ENCODE peak calls at places on chromosomes 16 and 17, in ten cellular contexts. Q is breast epithelium; N is right atrium auricular region; H is PC-9; T is small intestine; K is pancreas; W is cardiac muscle cell; V is neuronal stem cell; M is heart left ventricle; Y is CD8-positive, alpha-beta T cell. G is an unnamed sample. For H3K36me3 and H3K27me3, the result is how much of the 10 kb centered on the place peaks cover.

GRCh38 chr16:2990891-2991290 is 10.6 kb upstream of the PKMYT1 start:
- DNase-seq in Q (no peak), N (no peak), H (no peak), T (no peak), K (no peak), W (no peak), V (no peak), M (no peak), Y (no peak), G (no peak)

GRCh38 chr17:66548158-66548557 is 245.7 kb downstream of the PRKCA start:
- DNase-seq in Q (no peak), N (no peak), H (no peak), T (peak), K (no peak), W (no peak), V (no peak), M (no peak), Y (peak), G (no peak)

GRCh38 chr17:77825621-77826020 is 132.9 kb upstream of the TNRC6C start:
- DNase-seq in Q (no peak), N (no peak), H (no peak), T (no peak), K (no peak), W (no peak), V (no peak), M (no peak), Y (no peak), G (no peak)

GRCh38 chr16:9526791-9527190 is 435.3 kb downstream of the HAPSTR1 start:
- DNase-seq in Q (no peak), N (no peak), H (no peak), T (no peak), K (no peak), W (no peak), V (no peak), M (no peak), Y (no peak), G (no peak)

GRCh38 chr17:40553694-40554534 is 11.4 kb downstream of the CCR7 start:
- DNase-seq in Q (peak), N (peak), H (no peak), T (peak), K (peak), W (no peak), V (no peak), M (peak), Y (no peak), G (no peak)

GRCh38 chr17:50122945-50123344 is 7.0 kb downstream of the SAMD14 start:
- DNase-seq in Q (no peak), N (no peak), H (no peak), T (no peak), K (no peak), W (no peak), V (no peak), M (no peak), Y (no peak), G (no peak)

GRCh38 chr17:77704048-77704815 is 254.3 kb upstream of the TNRC6C start:
- DNase-seq in Q (no peak), N (no peak), H (no peak), T (no peak), K (no peak), W (no peak), V (no peak), M (no peak), Y (no peak), G (no peak)

GRCh38 chr16:11755022-11755760 is 12.5 kb upstream of the TXNDC11 start:
- DNase-seq in Q (no peak), N (no peak), H (no peak), T (no peak), K (no peak), W (no peak), V (no peak), M (no peak), Y (no peak), G (no peak)

GRCh38 chr16:1752853-1753252 is 18.5 kb downstream of the NME3 start:
- DNase-seq in Q (no peak), N (no peak), H (no peak), T (no peak), K (no peak), W (no peak), V (no peak), M (no peak), Y (no peak), G (no peak)

GRCh38 chr17:17235212-17236174 is 1.5 kb downstream of the FLCN start:
- DNase-seq in Q (no peak), N (no peak), H (no peak), T (peak), K (no peak), W (peak), V (no peak), M (no peak), Y (no peak), G (no peak)

GRCh38 chr16:14007460-14007859 is 63.7 kb upstream of the MRTFB start:
- DNase-seq in Q (no peak), N (no peak), H (no peak), T (no peak), K (no peak), W (no peak), V (no peak), M (no peak), Y (no peak), G (no peak)

GRCh38 chr17:16994626-16995025 is 22.7 kb upstream of the TNFRSF13B start:
- DNase-seq in Q (no peak), N (no peak), H (no peak), T (no peak), K (no peak), W (no peak), V (no peak), M (no peak), Y (no peak), G (no peak)

DNA sequence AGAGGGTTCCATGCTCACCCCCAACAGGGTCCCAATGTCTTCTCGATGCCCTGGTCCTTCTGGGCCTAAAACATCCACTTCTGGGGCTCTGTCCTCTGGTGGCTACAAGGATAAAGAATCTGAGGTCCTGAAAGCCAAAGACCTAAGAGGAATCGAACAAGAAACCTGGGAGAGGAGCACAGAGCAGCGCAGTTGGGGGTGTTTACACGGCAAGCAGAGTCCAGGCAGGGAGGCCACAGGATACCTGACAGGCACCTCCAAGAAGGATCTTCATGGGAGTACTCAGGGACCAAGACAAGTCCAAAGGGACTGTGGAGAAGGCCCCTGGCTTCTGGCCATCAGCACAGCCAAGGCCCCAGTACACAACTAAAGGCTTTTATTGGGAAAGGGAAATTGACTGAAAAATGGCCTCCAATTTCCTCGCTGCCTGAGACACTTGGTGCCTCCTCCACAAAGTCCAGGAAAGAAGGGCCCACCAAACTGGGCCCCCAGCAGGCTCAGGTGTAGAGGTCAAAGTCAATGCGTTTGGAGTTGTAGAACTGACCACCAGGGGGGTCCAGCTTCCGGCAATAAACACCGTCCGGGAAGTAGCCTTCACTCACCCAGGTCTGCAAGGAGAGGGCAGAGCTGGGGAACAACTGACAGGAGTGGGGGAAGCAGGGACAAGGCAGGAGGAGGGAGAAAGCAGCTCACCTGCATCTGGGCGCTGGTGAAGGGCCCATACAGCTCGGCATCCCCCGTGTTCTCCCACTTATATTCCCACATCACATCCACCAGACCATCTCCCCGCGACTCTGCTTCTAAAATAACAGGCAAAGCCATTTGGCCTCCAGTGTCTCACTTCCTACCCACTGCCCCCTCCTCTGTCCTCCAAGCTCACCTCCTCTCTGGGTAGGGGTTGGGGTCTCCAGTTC is 2.4 kb downstream of the CD2BP2 start:
- DNase-seq in Q (no peak), N (no peak), H (no peak), T (no peak), K (peak), W (no peak), V (no peak), M (no peak), Y (no peak), G (no peak)
- H3K4me3 ChIP-seq in Q (no peak), N (no peak), H (no peak), T (no peak), K (no peak), W (no peak), V (no peak), M (no peak), Y (no peak), G (no peak)

GRCh38 chr17:7306911-7307685 is at the start of gene EIF5A:
- DNase-seq in Q (peak), N (peak), H (peak), T (peak), K (peak), W (peak), V (peak), M (peak), Y (peak), G (peak)

GRCh38 chr17:7311110-7311698 is 3.8 kb downstream of the EIF5A start:
- DNase-seq in Q (no peak), N (no peak), H (no peak), T (no peak), K (no peak), W (no peak), V (no peak), M (no peak), Y (no peak), G (no peak)

GRCh38 chr17:7309628-7310027 is 2.2 kb downstream of the EIF5A start:
- DNase-seq in Q (no peak), N (no peak), H (no peak), T (no peak), K (no peak), W (no peak), V (no peak), M (no peak), Y (no peak), G (no peak)

GRCh38 chr17:7307686-7308624 is 527 bp downstream of the EIF5A start:
- DNase-seq in Q (peak), N (no peak), H (no peak), T (peak), K (peak), W (peak), V (no peak), M (peak), Y (peak), G (peak)

GRCh38 chr17:7308625-7309433 is 1.4 kb downstream of the EIF5A start:
- DNase-seq in Q (peak), N (peak), H (peak), T (peak), K (peak), W (peak), V (no peak), M (peak), Y (peak), G (peak)
- H3K36me3 ChIP-seq in Q (under half), N (under half), H (under half), T (under half), K (under half), W (under half), V (under half), M (under half), Y (under half), G (under half)

GRCh38 chr16:82544378-82544777 is 82.4 kb upstream of the CDH13 start:
- DNase-seq in Q (no peak), N (no peak), H (no peak), T (no peak), K (no peak), W (no peak), V (no peak), M (no peak), Y (no peak), G (no peak)
- H3K27me3 ChIP-seq in Q (under half), N (under half), H (under half), T (under half), K (under half), W (under half), V (under half), M (under half), Y (under half), G (under half)

GRCh38 chr17:42274273-42274542 is 2.0 kb downstream of the STAT5B start:
- DNase-seq in Q (peak), N (no peak), H (no peak), T (no peak), K (no peak), W (no peak), V (no peak), M (no peak), Y (no peak), G (no peak)
- H3K4me3 ChIP-seq in Q (peak), N (no peak), H (peak), T (no peak), K (no peak), W (peak), V (peak), M (peak), Y (peak), G (peak)

GRCh38 chr16:69319826-69320730 is 8.9 kb downstream of the VPS4A start:
- DNase-seq in Q (no peak), N (no peak), H (no peak), T (no peak), K (no peak), W (no peak), V (no peak), M (peak), Y (no peak), G (no peak)
- H3K36me3 ChIP-seq in Q (under half), N (half or more), H (under half), T (under half), K (half or more), W (half or more), V (half or more), M (half or more), Y (half or more), G (half or more)

DNA sequence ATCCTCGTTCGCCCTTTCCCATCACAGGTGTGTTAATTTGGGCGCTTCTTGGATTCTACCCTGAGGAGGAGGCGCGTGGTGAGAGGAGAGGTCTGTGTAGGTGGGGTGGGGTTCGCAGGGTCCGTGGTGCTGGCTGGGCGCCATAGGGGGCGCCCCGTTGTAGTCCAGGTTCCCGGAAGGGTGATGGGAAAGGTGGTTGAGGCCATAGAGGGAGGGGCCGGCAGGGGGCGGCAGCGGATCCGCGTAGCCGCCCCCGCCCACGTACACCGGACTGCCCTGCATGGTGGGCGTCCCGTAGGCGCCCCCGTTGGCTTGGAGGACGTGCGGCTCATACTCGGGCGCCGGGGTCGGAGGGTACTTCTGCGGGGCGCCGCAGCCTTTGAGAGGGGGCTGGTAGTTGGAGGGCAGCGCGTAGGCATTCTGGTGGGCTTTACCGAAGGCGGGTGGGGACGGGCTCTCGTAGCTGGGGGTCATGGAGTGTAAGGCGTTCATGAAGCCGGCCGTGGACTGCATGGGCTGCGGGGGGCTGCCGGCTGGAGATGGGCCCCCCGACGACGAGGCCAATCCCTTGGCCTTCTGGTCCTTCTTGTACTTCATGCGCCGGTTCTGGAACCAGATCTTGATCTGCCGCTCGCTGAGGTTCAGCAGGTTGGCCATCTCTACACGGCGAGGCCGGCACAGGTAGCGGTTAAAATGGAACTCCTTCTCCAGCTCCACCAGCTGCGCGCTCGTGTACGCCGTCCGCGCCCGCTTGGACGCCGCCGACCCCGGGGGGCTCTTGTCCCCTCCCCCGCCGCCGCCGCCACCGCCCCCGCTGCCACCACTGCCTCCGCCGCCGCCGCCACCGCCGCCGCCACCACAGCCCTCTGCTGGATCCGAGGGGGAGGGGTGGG is 5.7 kb upstream of the HOXB2 start:
- DNase-seq in Q (no peak), N (no peak), H (no peak), T (no peak), K (no peak), W (no peak), V (no peak), M (no peak), Y (no peak), G (no peak)
- H3K27me3 ChIP-seq in Q (under half), N (under half), H (under half), T (under half), K (under half), W (under half), V (half or more), M (half or more), Y (under half), G (under half)

GRCh38 chr17:10196384-10196783 is 2.0 kb downstream of the GAS7 start:
- DNase-seq in Q (no peak), N (no peak), H (no peak), T (no peak), K (no peak), W (no peak), V (no peak), M (no peak), Y (no peak), G (no peak)
- H3K4me3 ChIP-seq in Q (peak), N (no peak), H (no peak), T (no peak), K (no peak), W (no peak), V (no peak), M (peak), Y (no peak), G (no peak)

GRCh38 chr16:52436646-52437645 is 110.0 kb downstream of the TOX3 start:
- DNase-seq in Q (no peak), N (no peak), H (no peak), T (no peak), K (no peak), W (no peak), V (no peak), M (no peak), Y (no peak), G (no peak)

GRCh38 chr16:52439750-52440149 is 107.2 kb downstream of the TOX3 start:
- DNase-seq in Q (no peak), N (no peak), H (no peak), T (no peak), K (no peak), W (no peak), V (no peak), M (no peak), Y (no peak), G (no peak)

GRCh38 chr16:52434224-52434623 is 112.7 kb downstream of the TOX3 start:
- DNase-seq in Q (no peak), N (no peak), H (no peak), T (no peak), K (no peak), W (no peak), V (no peak), M (no peak), Y (no peak), G (no peak)

GRCh38 chr16:52439171-52439701 is 107.7 kb downstream of the TOX3 start:
- DNase-seq in Q (no peak), N (no peak), H (no peak), T (no peak), K (no peak), W (no peak), V (no peak), M (no peak), Y (no peak), G (no peak)

GRCh38 chr16:52435573-52435972 is 111.4 kb downstream of the TOX3 start:
- DNase-seq in Q (no peak), N (no peak), H (no peak), T (no peak), K (no peak), W (no peak), V (peak), M (no peak), Y (no peak), G (no peak)
- H3K36me3 ChIP-seq in Q (under half), N (under half), H (under half), T (under half), K (under half), W (under half), V (under half), M (under half), Y (under half), G (under half)

DNA sequence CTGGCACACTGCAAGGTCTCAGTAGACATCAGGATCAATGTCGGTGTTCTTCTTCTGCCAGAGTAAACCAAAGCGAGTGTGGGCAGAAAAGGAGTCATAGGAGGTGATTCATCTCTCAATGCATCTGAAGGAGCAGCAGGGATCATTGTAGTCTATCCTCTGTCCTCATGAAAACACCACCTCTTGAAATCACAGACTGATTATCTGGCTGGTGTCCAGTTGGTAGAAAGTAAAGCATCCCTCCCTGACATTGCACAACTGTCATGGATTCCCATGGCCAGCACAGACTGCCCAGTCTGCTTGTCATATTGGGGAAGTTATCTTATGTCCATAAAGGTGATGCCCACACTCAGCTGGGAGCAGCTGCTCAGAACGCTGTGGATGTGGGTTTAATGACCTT is 74.1 kb downstream of the ABCC12 start:
- DNase-seq in Q (no peak), N (no peak), H (peak), T (no peak), K (no peak), W (no peak), V (no peak), M (no peak), Y (no peak), G (no peak)
- H3K27me3 ChIP-seq in Q (under half), N (under half), H (under half), T (under half), K (under half), W (under half), V (under half), M (under half), Y (under half), G (under half)